ENCODE peak calls at places on chromosome 20, in six cellular contexts. One of them, this sample, is unnamed.

GRCh38 chr20:61173267-61173666 is 78.8 kb upstream of the CDH4 start:
- DNase-seq in lower leg skin: no peak
- DNase-seq in HCT116: no peak
- DNase-seq in ovary: no peak
- DNase-seq in cardiac fibroblast: no peak
- DNase-seq in HFF-Myc: no peak
- DNase-seq in this sample: no peak

GRCh38 chr20:56542489-56543020 is 9.5 kb downstream of the FAM209B start:
- DNase-seq in lower leg skin: no peak
- DNase-seq in cardiac fibroblast: no peak
- DNase-seq in ovary: no peak
- DNase-seq in HFF-Myc: no peak
- DNase-seq in HCT116: no peak
- DNase-seq in this sample: no peak

GRCh38 chr20:37315293-37316110 is 26.0 kb downstream of the MANBAL start:
- DNase-seq in cardiac fibroblast: peak
- DNase-seq in HFF-Myc: no peak
- DNase-seq in lower leg skin: peak
- DNase-seq in HCT116: no peak
- DNase-seq in ovary: peak
- DNase-seq in this sample: peak

GRCh38 chr20:4082406-4083102 is 67.2 kb upstream of the RNF24 start:
- DNase-seq in HFF-Myc: no peak
- DNase-seq in HCT116: no peak
- DNase-seq in cardiac fibroblast: peak
- DNase-seq in ovary: peak
- DNase-seq in lower leg skin: peak
- DNase-seq in this sample: peak

GRCh38 chr20:56400001-56400640 is 7.7 kb downstream of the CSTF1 start:
- DNase-seq in lower leg skin: no peak
- DNase-seq in ovary: peak
- DNase-seq in HFF-Myc: peak
- DNase-seq in HCT116: peak
- DNase-seq in cardiac fibroblast: peak
- DNase-seq in this sample: peak

GRCh38 chr20:5171074-5171789 is 44.4 kb downstream of the CDS2 start:
- DNase-seq in lower leg skin: no peak
- DNase-seq in HCT116: no peak
- DNase-seq in ovary: peak
- DNase-seq in HFF-Myc: no peak
- DNase-seq in cardiac fibroblast: no peak
- DNase-seq in this sample: no peak

GRCh38 chr20:61528591-61528990 is 276.5 kb downstream of the CDH4 start:
- DNase-seq in cardiac fibroblast: no peak
- DNase-seq in HCT116: no peak
- DNase-seq in ovary: no peak
- DNase-seq in HFF-Myc: no peak
- DNase-seq in lower leg skin: no peak
- DNase-seq in this sample: no peak

GRCh38 chr20:17840423-17840822 is 128.2 kb downstream of the SNX5 start:
- DNase-seq in HFF-Myc: no peak
- DNase-seq in ovary: no peak
- DNase-seq in cardiac fibroblast: no peak
- DNase-seq in lower leg skin: no peak
- DNase-seq in HCT116: no peak
- DNase-seq in this sample: no peak

GRCh38 chr20:51715873-51716215 is 52.3 kb downstream of the ATP9A start:
- DNase-seq in HCT116: no peak
- DNase-seq in cardiac fibroblast: no peak
- DNase-seq in ovary: no peak
- DNase-seq in lower leg skin: no peak
- DNase-seq in HFF-Myc: no peak
- DNase-seq in this sample: no peak

GRCh38 chr20:10573273-10573950 is 100.4 kb downstream of the JAG1 start:
- DNase-seq in ovary: no peak
- DNase-seq in HFF-Myc: no peak
- DNase-seq in HCT116: no peak
- DNase-seq in lower leg skin: no peak
- DNase-seq in cardiac fibroblast: peak
- DNase-seq in this sample: no peak

GRCh38 chr20:47704746-47705496 is 80.4 kb downstream of the SULF2 start:
- DNase-seq in lower leg skin: no peak
- DNase-seq in HCT116: no peak
- DNase-seq in ovary: peak
- DNase-seq in HFF-Myc: no peak
- DNase-seq in cardiac fibroblast: peak
- DNase-seq in this sample: no peak

GRCh38 chr20:41218466-41218865 is 81.1 kb downstream of the PLCG1 start:
- DNase-seq in ovary: no peak
- DNase-seq in HFF-Myc: peak
- DNase-seq in lower leg skin: no peak
- DNase-seq in cardiac fibroblast: peak
- DNase-seq in HCT116: no peak
- DNase-seq in this sample: no peak

GRCh38 chr20:13205402-13205801 is 15.7 kb upstream of the ISM1 start:
- DNase-seq in ovary: no peak
- DNase-seq in HFF-Myc: no peak
- DNase-seq in lower leg skin: no peak
- DNase-seq in HCT116: no peak
- DNase-seq in cardiac fibroblast: no peak
- DNase-seq in this sample: no peak

GRCh38 chr20:41011551-41012067 is 17.0 kb upstream of the TOP1 start:
- DNase-seq in HCT116: no peak
- DNase-seq in HFF-Myc: no peak
- DNase-seq in ovary: no peak
- DNase-seq in cardiac fibroblast: no peak
- DNase-seq in lower leg skin: no peak
- DNase-seq in this sample: no peak

GRCh38 chr20:58710481-58711265 is 18.1 kb downstream of the NPEPL1 start:
- DNase-seq in cardiac fibroblast: no peak
- DNase-seq in ovary: no peak
- DNase-seq in HFF-Myc: no peak
- DNase-seq in HCT116: no peak
- DNase-seq in lower leg skin: peak
- DNase-seq in this sample: no peak

GRCh38 chr20:483791-484644 is 21.7 kb upstream of the TBC1D20 start:
- DNase-seq in HFF-Myc: no peak
- DNase-seq in lower leg skin: no peak
- DNase-seq in HCT116: no peak
- DNase-seq in ovary: no peak
- DNase-seq in cardiac fibroblast: no peak
- DNase-seq in this sample: no peak

GRCh38 chr20:46255440-46256104 is 52.7 kb downstream of the CDH22 start:
- DNase-seq in HFF-Myc: no peak
- DNase-seq in cardiac fibroblast: peak
- DNase-seq in lower leg skin: peak
- DNase-seq in HCT116: peak
- DNase-seq in ovary: peak
- DNase-seq in this sample: no peak

GRCh38 chr20:25310268-25310920 is 62.5 kb downstream of the PYGB start:
- DNase-seq in HCT116: peak
- DNase-seq in HFF-Myc: peak
- DNase-seq in lower leg skin: no peak
- DNase-seq in cardiac fibroblast: peak
- DNase-seq in ovary: peak
- DNase-seq in this sample: peak

GRCh38 chr20:25083773-25084615 is 2.1 kb upstream of the VSX1 start:
- DNase-seq in cardiac fibroblast: no peak
- DNase-seq in HCT116: no peak
- DNase-seq in ovary: no peak
- DNase-seq in HFF-Myc: no peak
- DNase-seq in lower leg skin: peak
- DNase-seq in this sample: no peak

GRCh38 chr20:2408111-2408510 is 27.4 kb downstream of the TGM6 start:
- DNase-seq in lower leg skin: no peak
- DNase-seq in HFF-Myc: no peak
- DNase-seq in ovary: no peak
- DNase-seq in HCT116: no peak
- DNase-seq in cardiac fibroblast: no peak
- DNase-seq in this sample: no peak

GRCh38 chr20:61759286-61760065 is 306.2 kb downstream of the TAF4 start:
- DNase-seq in cardiac fibroblast: no peak
- DNase-seq in lower leg skin: no peak
- DNase-seq in HCT116: no peak
- DNase-seq in HFF-Myc: no peak
- DNase-seq in ovary: no peak
- DNase-seq in this sample: no peak

GRCh38 chr20:14632906-14633305 is 295.5 kb upstream of the FLRT3 start:
- DNase-seq in HCT116: no peak
- DNase-seq in cardiac fibroblast: peak
- DNase-seq in lower leg skin: no peak
- DNase-seq in HFF-Myc: no peak
- DNase-seq in ovary: no peak
- DNase-seq in this sample: no peak

GRCh38 chr20:57682184-57683038 is 27.4 kb downstream of the PMEPA1 start:
- DNase-seq in HCT116: no peak
- DNase-seq in lower leg skin: no peak
- DNase-seq in HFF-Myc: no peak
- DNase-seq in cardiac fibroblast: no peak
- DNase-seq in ovary: peak
- DNase-seq in this sample: no peak

GRCh38 chr20:46798430-46798829 is 89.0 kb downstream of the SLC2A10 start:
- DNase-seq in lower leg skin: no peak
- DNase-seq in HCT116: no peak
- DNase-seq in cardiac fibroblast: no peak
- DNase-seq in HFF-Myc: no peak
- DNase-seq in ovary: no peak
- DNase-seq in this sample: no peak

GRCh38 chr20:61768926-61769832 is 296.5 kb downstream of the TAF4 start:
- DNase-seq in ovary: no peak
- DNase-seq in cardiac fibroblast: no peak
- DNase-seq in HCT116: no peak
- DNase-seq in HFF-Myc: no peak
- DNase-seq in lower leg skin: peak
- DNase-seq in this sample: no peak

GRCh38 chr20:36062799-36063198 is 91.7 kb upstream of the EPB41L1 start:
- DNase-seq in ovary: no peak
- DNase-seq in lower leg skin: no peak
- DNase-seq in cardiac fibroblast: peak
- DNase-seq in HFF-Myc: no peak
- DNase-seq in HCT116: no peak
- DNase-seq in this sample: no peak

GRCh38 chr20:9068232-9068781 is 580 bp upstream of the PLCB4 start:
- DNase-seq in lower leg skin: no peak
- DNase-seq in cardiac fibroblast: no peak
- DNase-seq in ovary: peak
- DNase-seq in HCT116: no peak
- DNase-seq in HFF-Myc: no peak
- DNase-seq in this sample: no peak

DNA sequence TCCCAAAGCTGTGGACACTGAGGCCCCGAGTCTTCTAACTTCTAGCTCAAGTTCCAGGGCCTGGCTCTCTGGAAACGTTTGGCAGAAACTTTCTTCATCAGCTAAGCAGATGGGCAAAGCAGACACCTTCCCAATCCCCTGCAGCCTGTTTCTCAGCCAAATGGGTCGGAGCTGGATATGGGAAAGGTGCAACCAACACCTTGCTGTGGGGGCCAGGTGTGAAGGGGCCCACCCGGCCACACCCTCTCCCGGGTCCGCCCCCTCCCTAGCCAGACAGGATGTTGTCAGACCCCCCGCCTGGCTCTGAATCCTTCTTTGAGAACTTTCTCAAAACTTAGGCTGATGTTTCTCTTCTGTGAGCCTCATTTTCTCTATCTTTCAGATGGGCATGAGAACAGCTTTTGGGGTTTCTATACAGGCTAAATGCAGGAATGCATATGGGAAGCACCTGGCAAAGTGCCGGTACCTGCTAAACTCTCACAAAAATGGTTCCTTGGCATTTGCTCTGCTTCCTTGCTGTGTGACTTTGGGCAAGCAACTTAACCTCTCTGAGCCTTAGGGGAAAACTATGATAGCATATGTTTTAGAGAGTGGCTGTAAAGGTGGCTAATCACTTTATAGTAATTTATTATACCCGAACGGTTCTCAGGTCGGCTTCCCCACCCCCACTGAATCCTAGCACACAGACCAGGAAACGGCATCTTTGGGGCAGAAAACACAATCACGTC is 1.8 kb downstream of the SNAI1 start:
- DNase-seq in lower leg skin: no peak
- DNase-seq in ovary: no peak
- DNase-seq in HFF-Myc: no peak
- DNase-seq in HCT116: no peak
- DNase-seq in cardiac fibroblast: no peak
- DNase-seq in this sample: no peak
- H3K4me3 ChIP-seq in lower leg skin: peak
- H3K4me3 ChIP-seq in ovary: no peak
- H3K4me3 ChIP-seq in HFF-Myc: peak
- H3K4me3 ChIP-seq in HCT116: no peak
- H3K4me3 ChIP-seq in cardiac fibroblast: peak
- H3K4me3 ChIP-seq in this sample: peak

DNA sequence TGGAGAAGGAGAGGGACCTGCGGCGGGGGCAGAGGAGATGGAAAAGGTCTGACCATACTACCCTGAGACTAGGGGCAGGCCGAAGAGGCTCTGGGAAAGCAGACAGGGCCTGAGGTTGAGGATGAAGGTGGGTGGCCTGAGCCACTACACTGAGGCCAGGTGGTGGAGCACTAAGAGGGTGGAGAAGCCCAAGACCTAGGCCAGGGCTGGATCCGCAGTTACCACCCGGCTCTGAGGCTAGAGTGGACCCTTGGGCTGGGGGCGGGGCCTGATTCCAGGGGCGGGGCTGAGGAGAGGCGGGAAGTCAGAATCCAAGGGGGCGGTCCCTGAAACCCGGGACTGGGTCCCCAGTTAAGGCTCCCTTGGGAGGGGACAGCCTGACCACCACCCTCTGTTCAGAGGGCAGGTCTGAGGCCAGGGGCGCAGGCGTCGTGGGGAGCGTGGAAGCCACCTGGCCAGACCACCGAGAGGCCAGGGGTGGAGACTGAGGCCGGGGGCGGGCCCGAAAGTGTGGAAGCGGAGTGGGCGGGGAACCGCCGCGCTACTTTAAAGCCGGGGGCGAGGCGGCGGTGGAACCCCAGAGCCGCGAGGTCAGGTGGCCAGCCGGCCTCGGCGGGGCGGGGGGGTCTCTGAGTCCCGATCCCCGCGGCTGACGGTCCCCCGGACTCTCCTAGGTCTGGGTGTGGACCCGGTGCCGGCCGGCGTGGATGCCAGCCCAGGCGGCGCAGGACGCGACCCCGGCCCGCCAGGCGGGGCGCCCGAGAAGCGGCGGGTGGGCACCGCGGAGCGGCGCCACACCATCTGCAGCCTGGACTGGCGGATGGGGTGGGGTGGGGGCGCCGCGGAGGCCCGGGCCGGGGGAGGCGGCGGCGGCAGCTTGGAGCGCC is 8.3 kb downstream of the CCM2L start:
- DNase-seq in ovary: peak
- DNase-seq in lower leg skin: no peak
- DNase-seq in cardiac fibroblast: no peak
- DNase-seq in HFF-Myc: no peak
- DNase-seq in HCT116: peak
- DNase-seq in this sample: no peak
- TF ChIP-seq CTCF in ovary: no peak
- TF ChIP-seq CTCF in lower leg skin: no peak
- TF ChIP-seq CTCF in cardiac fibroblast: no peak
- TF ChIP-seq CTCF in HFF-Myc: no peak
- TF ChIP-seq CTCF in HCT116: no peak
- TF ChIP-seq CTCF in this sample: no peak

GRCh38 chr20:53894707-53895384 is 175.5 kb downstream of the BCAS1 start:
- DNase-seq in HFF-Myc: no peak
- DNase-seq in cardiac fibroblast: no peak
- DNase-seq in HCT116: no peak
- DNase-seq in ovary: no peak
- DNase-seq in lower leg skin: peak
- DNase-seq in this sample: no peak
- H3K4me3 ChIP-seq in HFF-Myc: no peak
- H3K4me3 ChIP-seq in cardiac fibroblast: no peak
- H3K4me3 ChIP-seq in HCT116: no peak
- H3K4me3 ChIP-seq in ovary: no peak
- H3K4me3 ChIP-seq in lower leg skin: no peak
- H3K4me3 ChIP-seq in this sample: no peak

GRCh38 chr20:44702776-44703175 is 12.4 kb upstream of the CCN5 start:
- DNase-seq in HFF-Myc: peak
- DNase-seq in HCT116: no peak
- DNase-seq in ovary: peak
- DNase-seq in cardiac fibroblast: peak
- DNase-seq in lower leg skin: peak
- DNase-seq in this sample: peak
- TF ChIP-seq CTCF in HFF-Myc: no peak
- TF ChIP-seq CTCF in HCT116: no peak
- TF ChIP-seq CTCF in ovary: no peak
- TF ChIP-seq CTCF in cardiac fibroblast: no peak
- TF ChIP-seq CTCF in lower leg skin: no peak
- TF ChIP-seq CTCF in this sample: no peak

This sample was measured in astrocyte of the cerebellum.